ENCODE peak calls at places on chromosomes 2 and 18, in nine cellular contexts. X, C, T, A, O, M, U, V and R are unnamed samples.

GRCh38 chr2:11597538-11598225 is 63.8 kb downstream of the GREB1 start:
- DNase-seq in X (no peak), C (no peak), T (no peak), A (no peak), O (no peak), M (no peak), U (no peak), V (no peak), R (no peak)

GRCh38 chr2:112614201-112614840 is 29.9 kb downstream of the CHCHD5 start:
- DNase-seq in X (peak; percentile 63), C (no peak), T (no peak), A (peak; percentile 36), O (peak; percentile 68), M (no peak), U (no peak), V (no peak), R (no peak)

GRCh38 chr2:174336403-174337336 is 1.9 kb downstream of the SP9 start:
- DNase-seq in X (peak; percentile 73), C (no peak), T (no peak), A (peak; percentile 64), O (no peak), M (peak; percentile 63), U (no peak), V (no peak), R (no peak)

GRCh38 chr2:215528555-215528954 is 92.7 kb upstream of the FN1 start:
- DNase-seq in X (no peak), C (peak; percentile 99), T (peak; percentile 100), A (no peak), O (no peak), M (peak; percentile 36), U (no peak), V (no peak), R (peak; percentile 67)

GRCh38 chr18:8990276-8991031 is 112.0 kb upstream of the NDUFV2 start:
- DNase-seq in X (no peak), C (no peak), T (no peak), A (no peak), O (no peak), M (no peak), U (no peak), V (no peak), R (no peak)

GRCh38 chr18:58455318-58455950 is 173.5 kb downstream of the ALPK2 start:
- DNase-seq in X (no peak), C (peak; percentile 59), T (no peak), A (no peak), O (no peak), M (no peak), U (no peak), V (peak; percentile 15), R (no peak)

GRCh38 chr2:206799083-206799482 is 33.7 kb downstream of the FASTKD2 start:
- DNase-seq in X (no peak), C (peak; percentile 22), T (peak; percentile 40), A (no peak), O (no peak), M (no peak), U (no peak), V (no peak), R (no peak)

GRCh38 chr2:161415041-161415440 is 1.1 kb upstream of the TBR1 start:
- DNase-seq in X (peak; percentile 31), C (no peak), T (no peak), A (no peak), O (no peak), M (no peak), U (no peak), V (no peak), R (no peak)

GRCh38 chr2:172086349-172087190 is 1.3 kb downstream of the DLX1 start:
- DNase-seq in X (peak; percentile 73), C (no peak), T (no peak), A (peak; percentile 44), O (no peak), M (no peak), U (no peak), V (no peak), R (no peak)

GRCh38 chr2:120257522-120257921 is 4.9 kb downstream of the RALB start:
- DNase-seq in X (no peak), C (no peak), T (no peak), A (no peak), O (peak; percentile 26), M (no peak), U (no peak), V (no peak), R (peak; percentile 1)

GRCh38 chr2:234137400-234138014 is 87.0 kb downstream of the SPP2 start:
- DNase-seq in X (no peak), C (peak; percentile 95), T (no peak), A (no peak), O (no peak), M (no peak), U (no peak), V (no peak), R (peak; percentile 92)

GRCh38 chr18:58391113-58391892 is 237.6 kb downstream of the ALPK2 start:
- DNase-seq in X (no peak), C (no peak), T (no peak), A (no peak), O (no peak), M (no peak), U (no peak), V (no peak), R (no peak)

GRCh38 chr18:3898866-3899613 is 449.1 kb downstream of the TGIF1 start:
- DNase-seq in X (no peak), C (no peak), T (no peak), A (no peak), O (no peak), M (no peak), U (no peak), V (no peak), R (no peak)

GRCh38 chr2:173806761-173807160 is 158.4 kb downstream of the SP3 start:
- DNase-seq in X (no peak), C (peak; percentile 20), T (no peak), A (no peak), O (no peak), M (no peak), U (no peak), V (no peak), R (no peak)